ENCODE peak calls at places on chromosomes 2 and 18, in four cellular contexts. One of them, this sample, is unnamed.

GRCh38 chr18:43539862-43540261 is 262.6 kb upstream of the SYT4 start:
- DNase-seq in sigmoid colon: no peak
- DNase-seq in K562: no peak
- DNase-seq in adrenal gland: no peak
- DNase-seq in this sample: no peak

GRCh38 chr2:196758474-196759377 is 40.8 kb downstream of the GTF3C3 start:
- DNase-seq in adrenal gland: no peak
- DNase-seq in sigmoid colon: no peak
- DNase-seq in K562: no peak
- DNase-seq in this sample: no peak

GRCh38 chr2:223744580-223744979 is 92.8 kb downstream of the AP1S3 start:
- DNase-seq in sigmoid colon: no peak
- DNase-seq in adrenal gland: no peak
- DNase-seq in K562: no peak
- DNase-seq in this sample: no peak

GRCh38 chr2:196592912-196593881 is 46.3 kb upstream of the CCDC150 start:
- DNase-seq in sigmoid colon: no peak
- DNase-seq in K562: peak
- DNase-seq in adrenal gland: peak
- DNase-seq in this sample: peak

GRCh38 chr2:26892133-26892532 is 44.2 kb downstream of the DPYSL5 start:
- DNase-seq in sigmoid colon: no peak
- DNase-seq in K562: no peak
- DNase-seq in adrenal gland: no peak
- DNase-seq in this sample: no peak

GRCh38 chr2:130735200-130735599 is 6.3 kb downstream of the GPR148 start:
- DNase-seq in K562: no peak
- DNase-seq in adrenal gland: no peak
- DNase-seq in sigmoid colon: no peak
- DNase-seq in this sample: no peak

GRCh38 chr2:177989029-177989885 is 83.3 kb downstream of the PDE11A start:
- DNase-seq in K562: no peak
- DNase-seq in sigmoid colon: no peak
- DNase-seq in adrenal gland: no peak
- DNase-seq in this sample: no peak

GRCh38 chr18:72206814-72207213 is 337.3 kb downstream of the CBLN2 start:
- DNase-seq in sigmoid colon: no peak
- DNase-seq in K562: no peak
- DNase-seq in adrenal gland: no peak
- DNase-seq in this sample: no peak

GRCh38 chr2:125573432-125573831 is 1082.5 kb upstream of the GYPC start:
- DNase-seq in K562: no peak
- DNase-seq in adrenal gland: no peak
- DNase-seq in sigmoid colon: no peak
- DNase-seq in this sample: no peak

GRCh38 chr2:221254281-221254680 is 317.8 kb downstream of the EPHA4 start:
- DNase-seq in K562: no peak
- DNase-seq in sigmoid colon: no peak
- DNase-seq in adrenal gland: no peak
- DNase-seq in this sample: no peak

GRCh38 chr2:221255862-221256261 is 316.2 kb downstream of the EPHA4 start:
- DNase-seq in K562: no peak
- DNase-seq in sigmoid colon: no peak
- DNase-seq in adrenal gland: no peak
- DNase-seq in this sample: no peak

GRCh38 chr2:221263572-221263971 is 308.5 kb downstream of the EPHA4 start:
- DNase-seq in sigmoid colon: no peak
- DNase-seq in K562: no peak
- DNase-seq in adrenal gland: no peak
- DNase-seq in this sample: no peak

GRCh38 chr2:221262651-221263050 is 309.5 kb downstream of the EPHA4 start:
- DNase-seq in adrenal gland: no peak
- DNase-seq in sigmoid colon: no peak
- DNase-seq in K562: no peak
- DNase-seq in this sample: no peak

DNA sequence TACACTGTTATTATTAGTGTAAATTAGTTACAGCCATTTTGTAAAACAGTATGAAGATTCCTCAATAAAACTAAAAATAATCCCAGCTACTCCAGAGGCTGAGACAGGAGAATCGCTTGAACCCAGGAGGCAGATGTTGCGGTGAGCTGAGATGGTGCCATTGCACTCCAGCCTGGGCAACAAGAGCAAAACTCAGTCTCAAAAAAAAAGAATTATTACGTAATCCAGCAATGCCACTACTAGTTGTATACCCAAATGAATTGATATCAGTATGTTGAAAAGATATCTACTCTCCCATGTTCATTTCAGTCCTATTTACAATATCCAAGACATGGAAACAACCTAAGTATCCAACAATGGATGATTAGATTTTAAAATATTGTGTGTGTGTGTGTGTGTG is 313.6 kb downstream of the EPHA4 start:
- DNase-seq in adrenal gland: no peak
- DNase-seq in sigmoid colon: no peak
- DNase-seq in K562: no peak
- DNase-seq in this sample: no peak
- TF ChIP-seq POLR2A in adrenal gland: no peak
- TF ChIP-seq POLR2A in sigmoid colon: no peak
- TF ChIP-seq POLR2A in K562: no peak
- TF ChIP-seq POLR2A in this sample: no peak

DNA sequence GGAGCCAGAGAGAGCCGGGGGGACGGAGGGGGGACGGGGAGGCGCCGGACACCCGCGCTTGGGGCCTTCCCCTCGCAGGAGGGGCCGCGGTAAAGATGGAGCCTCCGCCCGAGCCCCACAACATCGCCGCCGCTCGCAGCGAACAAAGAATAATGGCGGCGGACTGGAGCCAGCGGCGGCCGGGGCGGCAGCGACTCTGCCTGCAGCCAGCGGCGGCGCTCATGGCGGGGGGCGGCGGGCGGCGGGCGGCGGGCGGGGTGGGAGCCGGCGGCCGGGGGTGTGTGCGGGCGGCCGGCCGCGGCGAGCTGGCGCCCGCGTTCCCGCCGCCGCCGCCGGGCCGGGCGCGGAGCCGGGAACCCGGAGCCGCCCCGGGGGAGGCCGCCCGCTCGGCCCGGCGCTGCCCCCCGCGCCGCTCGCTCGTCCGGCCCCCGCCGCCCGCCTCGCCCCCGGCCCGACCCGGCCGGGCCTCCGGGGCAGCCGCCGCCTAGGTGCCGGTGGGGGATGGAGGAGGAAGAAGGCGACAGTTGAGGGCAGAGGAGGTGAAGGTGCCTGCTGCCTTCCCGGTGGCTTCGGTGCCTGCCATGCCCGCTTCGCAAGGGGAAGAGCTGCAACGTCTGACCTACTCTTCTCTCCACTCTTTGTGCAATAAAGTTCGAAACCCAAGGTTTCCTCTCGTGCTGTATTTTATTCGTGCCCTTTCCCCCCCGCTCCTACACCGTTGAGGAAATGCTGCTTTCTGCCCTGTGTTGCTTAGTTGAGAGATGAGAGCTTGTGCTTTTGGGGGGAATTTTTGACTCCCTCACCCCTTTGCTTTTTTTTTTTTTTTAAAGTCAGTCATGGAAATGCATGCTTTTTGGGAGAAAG is 630 bp downstream of the CREB1 start:
- DNase-seq in sigmoid colon: peak
- DNase-seq in adrenal gland: peak
- DNase-seq in K562: peak
- DNase-seq in this sample: peak
- TF ChIP-seq POLR2A in sigmoid colon: peak
- TF ChIP-seq POLR2A in adrenal gland: peak
- TF ChIP-seq POLR2A in K562: no peak
- TF ChIP-seq POLR2A in this sample: peak

GRCh38 chr2:105797298-105797819 is 52.6 kb downstream of the NCK2 start:
- DNase-seq in K562: no peak
- DNase-seq in sigmoid colon: no peak
- DNase-seq in adrenal gland: no peak
- DNase-seq in this sample: no peak

GRCh38 chr2:105796791-105797190 is 52.1 kb downstream of the NCK2 start:
- DNase-seq in sigmoid colon: no peak
- DNase-seq in K562: no peak
- DNase-seq in adrenal gland: no peak
- DNase-seq in this sample: no peak

GRCh38 chr2:105795575-105795934 is 50.8 kb downstream of the NCK2 start:
- DNase-seq in sigmoid colon: no peak
- DNase-seq in K562: no peak
- DNase-seq in adrenal gland: no peak
- DNase-seq in this sample: no peak

GRCh38 chr2:105794926-105795574 is 50.3 kb downstream of the NCK2 start:
- DNase-seq in adrenal gland: no peak
- DNase-seq in K562: no peak
- DNase-seq in sigmoid colon: no peak
- DNase-seq in this sample: no peak

GRCh38 chr2:105796131-105796638 is 51.5 kb downstream of the NCK2 start:
- DNase-seq in sigmoid colon: no peak
- DNase-seq in K562: no peak
- DNase-seq in adrenal gland: no peak
- DNase-seq in this sample: no peak
- TF ChIP-seq POLR2A in sigmoid colon: no peak
- TF ChIP-seq POLR2A in K562: no peak
- TF ChIP-seq POLR2A in adrenal gland: no peak
- TF ChIP-seq POLR2A in this sample: no peak

DNA sequence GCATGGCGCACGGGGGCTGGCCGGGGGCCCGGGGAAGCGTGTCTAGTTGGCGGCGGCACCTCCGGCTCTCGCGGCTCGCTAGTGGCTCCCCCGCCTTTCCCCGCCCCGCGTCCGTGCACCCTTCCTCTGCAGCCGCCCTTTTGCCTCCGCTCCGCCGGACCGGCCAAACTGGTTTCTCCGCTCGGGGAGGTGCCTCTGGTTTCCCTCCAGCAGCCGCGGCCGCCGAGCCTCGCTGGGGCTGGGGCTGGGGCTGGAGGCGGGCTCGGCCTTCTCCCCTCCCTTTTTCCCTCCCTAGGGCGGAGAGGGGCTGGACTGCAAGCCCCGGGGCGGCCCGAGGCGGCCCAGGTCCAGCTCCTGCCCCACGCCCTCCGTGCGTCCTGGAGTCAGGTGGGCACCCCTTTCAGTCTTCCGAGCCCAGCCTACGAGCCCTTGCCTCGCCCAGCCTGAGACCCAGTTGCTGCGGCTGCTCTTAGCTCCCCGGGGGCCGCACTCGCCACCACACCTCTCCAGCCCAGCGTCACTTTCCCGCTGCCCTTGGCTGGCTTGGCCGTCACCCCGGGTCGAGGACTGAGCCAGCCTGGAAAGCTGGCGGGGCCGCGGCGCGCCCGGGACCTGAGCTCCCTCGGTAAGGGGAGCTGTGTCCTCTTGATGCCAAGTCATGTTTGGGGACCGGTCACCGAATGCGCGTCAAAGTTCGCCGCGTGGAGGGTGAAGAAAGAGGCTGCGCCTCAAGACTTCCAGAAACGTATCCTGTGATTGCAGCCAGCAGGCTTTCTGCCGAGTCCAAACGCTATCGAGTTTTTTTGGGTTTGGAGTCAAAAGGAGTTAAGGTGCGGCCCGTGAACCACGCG is at the start of gene ATP8B1:
- DNase-seq in sigmoid colon: peak
- DNase-seq in adrenal gland: peak
- DNase-seq in K562: peak
- DNase-seq in this sample: peak
- TF ChIP-seq POLR2A in sigmoid colon: peak
- TF ChIP-seq POLR2A in adrenal gland: peak
- TF ChIP-seq POLR2A in K562: no peak
- TF ChIP-seq POLR2A in this sample: no peak

GRCh38 chr2:85755122-85756027 is 1.6 kb downstream of the ATOH8 start:
- DNase-seq in adrenal gland: no peak
- DNase-seq in K562: no peak
- DNase-seq in sigmoid colon: no peak
- DNase-seq in this sample: no peak
- TF ChIP-seq POLR2A in adrenal gland: no peak
- TF ChIP-seq POLR2A in K562: no peak
- TF ChIP-seq POLR2A in sigmoid colon: no peak
- TF ChIP-seq POLR2A in this sample: no peak

This sample was measured in erythroblast.